ENCODE peak calls at places on chromosome 19, in nine cellular contexts. D is kidney, C is heart right ventricle, F is uterus, M is right atrium auricular region, Z is foreskin keratinocyte, Q is body of pancreas, S is keratinocyte, G is MM.1S. T is an unnamed sample.

GRCh38 chr19:49592486-49593232 is 1.7 kb downstream of the PRR12 start:
- DNase-seq in G (no peak), D (no peak), C (no peak), Q (no peak), M (no peak), S (no peak), F (no peak), Z (no peak), T (peak; percentile 63)

GRCh38 chr19:51327066-51327985 is 14.6 kb downstream of the VSIG10L start:
- DNase-seq in Q (no peak), Z (no peak), S (no peak), M (no peak), F (no peak), G (no peak), C (no peak), D (no peak), T (no peak)

GRCh38 chr19:55703790-55704215 is 28.8 kb downstream of the EPN1 start:
- DNase-seq in Z (no peak), D (no peak), G (no peak), S (no peak), C (no peak), F (no peak), Q (peak; percentile 77), M (no peak), T (peak; percentile 79)

GRCh38 chr19:4304509-4305252 is at the start of gene FSD1:
- DNase-seq in Q (no peak), D (no peak), C (no peak), Z (no peak), S (no peak), M (no peak), F (no peak), G (no peak), T (no peak)

GRCh38 chr19:35309481-35310279 is 17.7 kb downstream of the MAG start:
- DNase-seq in M (no peak), C (peak; percentile 55), G (no peak), D (peak; percentile 85), Z (no peak), F (peak; percentile 29), Q (peak; percentile 73), S (no peak), T (no peak)

GRCh38 chr19:46815833-46816627 is 27.6 kb upstream of the SLC1A5 start:
- DNase-seq in C (no peak), Z (no peak), M (no peak), Q (no peak), F (no peak), D (no peak), S (no peak), G (no peak), T (no peak)

GRCh38 chr19:18364826-18365528 is 21.0 kb upstream of the GDF15 start:
- DNase-seq in Z (peak; percentile 83), F (peak; percentile 66), S (peak; percentile 53), G (no peak), C (peak; percentile 90), Q (peak; percentile 90), M (peak; percentile 78), D (peak; percentile 93), T (peak; percentile 77)

GRCh38 chr19:16327501-16327900 is 2.9 kb downstream of the KLF2 start:
- DNase-seq in Q (no peak), G (peak; percentile 76), Z (no peak), F (no peak), M (no peak), S (no peak), D (no peak), C (no peak), T (no peak)

GRCh38 chr19:35871611-35872010 is 3.2 kb downstream of the APLP1 start:
- DNase-seq in Q (no peak), M (no peak), D (no peak), C (no peak), S (no peak), F (no peak), G (no peak), Z (no peak), T (no peak)

GRCh38 chr19:53580871-53581835 is 43.2 kb downstream of the ZNF331 start:
- DNase-seq in S (no peak), F (no peak), C (no peak), M (no peak), G (no peak), D (peak; percentile 37), Q (no peak), Z (no peak), T (no peak)

GRCh38 chr19:52748336-52748950 is 13.6 kb upstream of the ZNF611 start:
- DNase-seq in C (peak; percentile 8), G (no peak), Z (no peak), D (no peak), Q (no peak), S (no peak), M (peak; percentile 68), F (peak; percentile 39), T (no peak)

GRCh38 chr19:49570997-49571676 is 9.2 kb downstream of the NOSIP start:
- DNase-seq in M (no peak), Q (no peak), C (no peak), S (no peak), D (no peak), F (no peak), G (peak; percentile 50), Z (no peak), T (no peak)

GRCh38 chr19:8577247-8577646 is at the start of gene MYO1F:
- DNase-seq in F (no peak), S (no peak), G (no peak), D (peak; percentile 82), M (no peak), Q (no peak), C (peak; percentile 47), Z (no peak), T (peak; percentile 61)

GRCh38 chr19:4053423-4054324 is 13.0 kb downstream of the ZBTB7A start:
- DNase-seq in S (no peak), F (no peak), Z (no peak), M (no peak), D (no peak), G (no peak), Q (no peak), C (no peak), T (peak; percentile 61)

GRCh38 chr19:58439576-58440554 is at the start of gene ZNF132:
- DNase-seq in S (peak; percentile 92), C (peak; percentile 99), G (no peak), F (peak; percentile 95), D (peak; percentile 99), M (peak; percentile 100), Q (peak; percentile 95), Z (peak; percentile 98), T (peak; percentile 92)

GRCh38 chr19:38355728-38356725 is 18.3 kb upstream of the PSMD8 start:
- DNase-seq in C (no peak), F (no peak), Q (no peak), M (no peak), Z (no peak), D (peak; percentile 58), G (no peak), S (no peak), T (no peak)
- H3K4me1 ChIP-seq in C (no peaks in the 10 kb centered on the region), F (no peaks in the 10 kb centered on the region), Q (no peaks in the 10 kb centered on the region), M (peaks cover 1% of the 10 kb centered on the region), Z (no peaks in the 10 kb centered on the region), D (no peaks in the 10 kb centered on the region), G (no peaks in the 10 kb centered on the region), S (no peaks in the 10 kb centered on the region), T (no peaks in the 10 kb centered on the region)

GRCh38 chr19:41161903-41162302 is 31.1 kb upstream of the CYP2S1 start:
- DNase-seq in M (no peak), Q (no peak), D (no peak), S (no peak), G (no peak), F (no peak), Z (no peak), C (no peak), T (no peak)
- TF ChIP-seq CTCF in M (no peak), Q (no peak), D (no peak), S (peak; percentile 29), G (peak; percentile 29), F (no peak), Z (peak; percentile 41), C (no peak), T (no peak)

DNA sequence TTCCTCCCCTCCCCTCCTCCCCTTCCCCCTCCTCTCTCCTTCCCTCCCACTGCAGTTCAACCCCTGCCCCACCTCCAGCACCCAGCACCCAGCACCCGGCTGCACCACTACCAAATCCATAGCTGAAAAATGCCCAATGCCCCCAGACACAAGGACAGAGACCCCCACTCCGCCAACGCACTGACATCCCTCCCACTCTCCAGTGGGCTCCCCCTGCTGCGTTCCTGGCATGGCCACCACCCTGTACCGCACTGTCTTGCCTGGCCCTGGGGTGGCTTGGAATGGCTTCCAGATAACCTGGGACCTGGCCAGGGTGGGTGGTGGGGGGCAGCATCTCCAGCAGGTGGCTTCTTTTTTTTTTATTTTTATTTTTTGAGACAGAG is 5.8 kb upstream of the MKNK2 start:
- DNase-seq in G (no peak), S (no peak), F (peak; percentile 55), Q (peak; percentile 14), D (peak; percentile 81), C (no peak), M (no peak), Z (no peak), T (no peak)
- H3K4me1 ChIP-seq in G (peaks cover 29% of the 10 kb centered on the region), S (peaks cover 55% of the 10 kb centered on the region), F (peaks cover 20% of the 10 kb centered on the region), Q (peaks cover 82% of the 10 kb centered on the region), D (peaks cover 42% of the 10 kb centered on the region), C (peaks cover 51% of the 10 kb centered on the region), M (peaks cover 79% of the 10 kb centered on the region), Z (peaks cover 13% of the 10 kb centered on the region), T (peaks cover 68% of the 10 kb centered on the region)

GRCh38 chr19:41224632-41225031 is 5.6 kb downstream of the AXL start:
- DNase-seq in M (no peak), G (no peak), Q (no peak), D (no peak), F (no peak), C (no peak), Z (no peak), S (no peak), T (no peak)

GRCh38 chr19:41226874-41227390 is 7.9 kb downstream of the AXL start:
- DNase-seq in S (no peak), D (no peak), Z (no peak), C (no peak), F (no peak), M (no peak), G (no peak), Q (no peak), T (no peak)

GRCh38 chr19:41225238-41226052 is 6.4 kb downstream of the AXL start:
- DNase-seq in S (peak; percentile 94), C (peak; percentile 68), Z (peak; percentile 98), D (no peak), Q (peak; percentile 26), M (peak; percentile 93), G (no peak), F (peak; percentile 82), T (no peak)

GRCh38 chr19:41228486-41228885 is 9.5 kb downstream of the AXL start:
- DNase-seq in F (no peak), G (no peak), Z (no peak), M (no peak), Q (no peak), S (no peak), D (no peak), C (no peak), T (no peak)

DNA sequence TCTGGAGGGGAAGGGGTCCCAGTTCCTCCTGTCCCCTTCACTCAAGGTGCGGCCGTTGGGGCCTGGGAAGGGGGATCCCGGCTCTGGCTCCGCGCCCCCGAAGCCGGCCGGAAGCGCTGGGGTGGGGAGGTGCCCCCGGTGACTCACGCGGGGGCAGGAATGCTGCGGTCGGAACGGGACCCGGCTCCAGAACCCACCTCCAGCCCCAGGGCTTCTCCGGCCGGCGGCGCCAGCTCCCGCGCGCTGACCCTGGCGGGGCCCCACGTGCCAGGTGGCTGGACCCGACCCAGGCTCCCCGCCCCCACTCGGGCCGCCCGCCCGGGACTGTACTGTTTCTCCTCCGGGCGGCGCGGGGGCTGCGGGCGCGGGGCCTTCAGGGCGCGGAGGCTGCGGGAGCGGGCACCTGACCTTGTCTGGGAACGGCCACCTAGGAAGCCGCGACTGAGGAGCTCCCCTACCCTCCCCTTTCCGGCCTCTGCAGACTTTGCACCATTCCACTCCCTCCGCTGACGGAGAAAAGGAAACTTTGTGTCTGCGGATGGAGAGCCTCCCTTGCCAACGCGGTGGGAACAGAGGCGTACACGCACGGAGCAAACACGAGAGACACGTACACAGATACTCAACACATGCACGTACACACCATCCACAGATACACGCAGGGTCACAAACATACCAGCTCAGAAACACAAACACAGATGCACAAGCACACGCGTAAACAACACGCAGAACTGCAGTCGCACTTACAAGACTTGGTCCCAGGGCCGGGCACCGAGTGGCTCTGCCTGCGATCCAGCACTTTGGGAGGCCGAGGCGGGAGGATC is 7.2 kb downstream of the AXL start:
- DNase-seq in M (peak; percentile 80), D (peak; percentile 86), Q (peak; percentile 67), Z (no peak), C (peak; percentile 61), F (peak; percentile 87), S (no peak), G (no peak), T (peak; percentile 78)
- TF ChIP-seq CTCF in M (peak; percentile 27), D (no peak), Q (peak; percentile 34), Z (no peak), C (no peak), F (peak; percentile 21), S (no peak), G (no peak), T (no peak)